ENCODE peak calls at places on chromosomes 13 and 19, in ten cellular contexts. R is HFF-Myc; D is fibroblast of pulmonary artery; G is GM04503; H is fibroblast of mammary gland; O is body of pancreas; W is iPS DF 19.7; Q is MV-4-11; F is tibial nerve; Z is stimulated activated CD4-positive, alpha-beta T cell treated with anti-CD3 and anti-CD28 coated beads, Interleukin-15, amount 100 ng/mL, for 1 hour. U is an unnamed sample.

GRCh38 chr19:4806384-4806783 is 14.8 kb downstream of the FEM1A start:
- DNase-seq in R (no peak), D (no peak), G (no peak), H (no peak), O (no peak), W (no peak), Q (no peak), F (no peak), Z (no peak), U (no peak)

GRCh38 chr19:49809155-49809986 is 3.7 kb downstream of the FUZ start:
- DNase-seq in R (no peak), D (no peak), G (no peak), H (no peak), O (peak; percentile 72), W (no peak), Q (no peak), F (no peak), Z (no peak), U (peak; percentile 58)

GRCh38 chr19:14440049-14440448 is 6.9 kb downstream of the PKN1 start:
- DNase-seq in R (no peak), D (no peak), G (no peak), H (no peak), O (peak; percentile 45), W (no peak), Q (peak; percentile 97), F (peak; percentile 33), Z (peak; percentile 48), U (no peak)

GRCh38 chr13:23433171-23434153 is at the start of gene SACS:
- DNase-seq in R (no peak), D (peak; percentile 48), G (no peak), H (peak; percentile 19), O (peak; percentile 64), W (peak; percentile 67), Q (peak; percentile 8), F (no peak), Z (no peak), U (peak; percentile 77)

GRCh38 chr13:37695200-37695599 is 96.6 kb upstream of the POSTN start:
- DNase-seq in R (no peak), D (no peak), G (no peak), H (no peak), O (no peak), W (no peak), Q (no peak), F (no peak), Z (no peak), U (no peak)

GRCh38 chr13:113348591-113348990 is 15.3 kb downstream of the GRTP1 start:
- DNase-seq in R (no peak), D (no peak), G (no peak), H (no peak), O (no peak), W (no peak), Q (no peak), F (no peak), Z (no peak), U (no peak)

GRCh38 chr19:43639507-43640423 is at the start of gene CADM4:
- DNase-seq in R (no peak), D (no peak), G (no peak), H (no peak), O (peak; percentile 57), W (no peak), Q (no peak), F (no peak), Z (peak; percentile 32), U (no peak)

GRCh38 chr19:32676186-32676894 is 692 bp downstream of the RGS9BP start:
- DNase-seq in R (no peak), D (no peak), G (no peak), H (no peak), O (peak; percentile 43), W (no peak), Q (no peak), F (no peak), Z (no peak), U (no peak)

GRCh38 chr19:38270587-38271167 is 6.3 kb downstream of the SPINT2 start:
- DNase-seq in R (no peak), D (no peak), G (no peak), H (no peak), O (peak; percentile 26), W (no peak), Q (no peak), F (no peak), Z (no peak), U (peak; percentile 90)

GRCh38 chr13:113077953-113078894 is 27.4 kb upstream of the F7 start:
- DNase-seq in R (no peak), D (no peak), G (no peak), H (no peak), O (no peak), W (no peak), Q (no peak), F (no peak), Z (no peak), U (no peak)

GRCh38 chr13:74774252-74774651 is 640.0 kb upstream of the KLF12 start:
- DNase-seq in R (no peak), D (peak; percentile 68), G (no peak), H (peak; percentile 87), O (no peak), W (no peak), Q (no peak), F (no peak), Z (no peak), U (peak; percentile 62)

GRCh38 chr19:19540707-19541515 is 2.8 kb downstream of the CILP2 start:
- DNase-seq in R (no peak), D (peak; percentile 23), G (no peak), H (no peak), O (peak; percentile 59), W (peak; percentile 83), Q (no peak), F (no peak), Z (peak; percentile 45), U (peak; percentile 60)

GRCh38 chr19:10662384-10663251 is 8.5 kb downstream of the ILF3 start:
- DNase-seq in R (no peak), D (peak; percentile 63), G (no peak), H (peak; percentile 63), O (no peak), W (no peak), Q (no peak), F (no peak), Z (no peak), U (no peak)

GRCh38 chr13:112329376-112329775 is 46.8 kb upstream of the SPACA7 start:
- DNase-seq in R (no peak), D (no peak), G (no peak), H (no peak), O (no peak), W (no peak), Q (no peak), F (no peak), Z (no peak), U (no peak)

GRCh38 chr13:37869756-37870488 is at the start of gene TRPC4:
- DNase-seq in R (peak; percentile 22), D (peak; percentile 73), G (peak; percentile 42), H (peak; percentile 65), O (peak; percentile 58), W (peak; percentile 33), Q (no peak), F (no peak), Z (no peak), U (peak; percentile 87)

GRCh38 chr13:22801402-22802003 is 379.3 kb upstream of the SGCG start:
- DNase-seq in R (no peak), D (peak; percentile 20), G (no peak), H (peak; percentile 20), O (no peak), W (no peak), Q (no peak), F (no peak), Z (no peak), U (no peak)

GRCh38 chr19:1074512-1075283 is 7.7 kb downstream of the ARHGAP45 start:
- DNase-seq in R (no peak), D (no peak), G (no peak), H (no peak), O (peak; percentile 65), W (no peak), Q (peak; percentile 83), F (peak; percentile 70), Z (peak; percentile 93), U (no peak)

GRCh38 chr13:94249512-94249911 is 230.0 kb downstream of the DCT start:
- DNase-seq in R (peak; percentile 52), D (peak; percentile 72), G (peak; percentile 40), H (peak; percentile 88), O (no peak), W (no peak), Q (no peak), F (no peak), Z (no peak), U (peak; percentile 78)

GRCh38 chr13:43784491-43784890 is 2.3 kb downstream of the ENOX1 start:
- DNase-seq in R (no peak), D (peak; percentile 40), G (no peak), H (peak; percentile 80), O (no peak), W (no peak), Q (no peak), F (no peak), Z (no peak), U (no peak)

U was measured in EH.